ENCODE peak calls at places on chromosomes 11 and 22, in ten cellular contexts. L is tibial artery; N is CD8-positive, alpha-beta T cell; A is thoracic aorta; K is A549; C is uterus; S is psoas muscle; Q is PC-3; B is mammary epithelial cell; I is cardiac muscle cell. D is an unnamed sample. For H3K4me1, the result is how much of the 10 kb centered on the place peaks cover.

GRCh38 chr11:61339490-61339878 is 6.5 kb downstream of the TKFC start:
- DNase-seq in L (no peak), N (no peak), A (no peak), K (no peak), C (no peak), S (no peak), Q (no peak), B (no peak), I (no peak), D (no peak)

GRCh38 chr22:29427176-29427760 is 11.1 kb upstream of the RFPL1 start:
- DNase-seq in L (no peak), N (no peak), A (no peak), K (no peak), C (no peak), S (no peak), Q (no peak), B (no peak), I (no peak), D (no peak)

GRCh38 chr11:98564233-98564632 is 456.5 kb upstream of the CNTN5 start:
- DNase-seq in L (no peak), N (no peak), A (no peak), K (no peak), C (no peak), S (no peak), Q (no peak), B (no peak), I (no peak), D (no peak)

GRCh38 chr11:122441702-122442092 is 213.8 kb upstream of the UBASH3B start:
- DNase-seq in L (no peak), N (no peak), A (no peak), K (no peak), C (no peak), S (no peak), Q (no peak), B (no peak), I (no peak), D (no peak)

GRCh38 chr22:48624401-48624800 is 1203.3 kb downstream of the BRD1 start:
- DNase-seq in L (no peak), N (no peak), A (no peak), K (no peak), C (no peak), S (no peak), Q (no peak), B (no peak), I (no peak), D (no peak)

GRCh38 chr11:32935462-32936029 is 42.9 kb downstream of the QSER1 start:
- DNase-seq in L (no peak), N (no peak), A (no peak), K (no peak), C (no peak), S (no peak), Q (no peak), B (no peak), I (no peak), D (no peak)

GRCh38 chr11:72813740-72814138 is 472 bp upstream of the ATG16L2 start:
- DNase-seq in L (peak), N (no peak), A (no peak), K (peak), C (peak), S (peak), Q (peak), B (peak), I (peak), D (no peak)

GRCh38 chr11:75160880-75161279 is 10.0 kb downstream of the SLCO2B1 start:
- DNase-seq in L (no peak), N (no peak), A (no peak), K (no peak), C (no peak), S (no peak), Q (no peak), B (no peak), I (no peak), D (no peak)

GRCh38 chr22:16915711-16916110 is 90.5 kb upstream of the XKR3 start:
- DNase-seq in L (no peak), N (no peak), A (no peak), K (no peak), C (no peak), S (no peak), Q (no peak), B (peak), I (no peak), D (no peak)

GRCh38 chr11:3096909-3097395 is 39.7 kb upstream of the CARS1 start:
- DNase-seq in L (no peak), N (no peak), A (no peak), K (no peak), C (no peak), S (no peak), Q (no peak), B (no peak), I (no peak), D (no peak)

GRCh38 chr11:92322225-92322624 is 97.6 kb downstream of the FAT3 start:
- DNase-seq in L (no peak), N (no peak), A (no peak), K (no peak), C (no peak), S (no peak), Q (peak), B (peak), I (no peak), D (no peak)

GRCh38 chr11:69249641-69250502 is 44.1 kb upstream of the MYEOV start:
- DNase-seq in L (peak), N (no peak), A (no peak), K (no peak), C (no peak), S (no peak), Q (peak), B (no peak), I (no peak), D (peak)

GRCh38 chr22:27825174-27825573 is 23.6 kb upstream of the MN1 start:
- DNase-seq in L (no peak), N (no peak), A (no peak), K (no peak), C (no peak), S (no peak), Q (no peak), B (no peak), I (no peak), D (peak)

GRCh38 chr11:96037267-96037990 is 113.5 kb upstream of the MTMR2 start:
- DNase-seq in L (no peak), N (no peak), A (no peak), K (no peak), C (no peak), S (no peak), Q (peak), B (peak), I (no peak), D (peak)

GRCh38 chr11:76823481-76824028 is 37.2 kb upstream of the ACER3 start:
- DNase-seq in L (no peak), N (no peak), A (no peak), K (peak), C (peak), S (peak), Q (peak), B (peak), I (no peak), D (peak)

GRCh38 chr11:28476053-28476452 is 367.9 kb downstream of the METTL15 start:
- DNase-seq in L (no peak), N (no peak), A (no peak), K (no peak), C (no peak), S (no peak), Q (no peak), B (no peak), I (peak), D (no peak)

GRCh38 chr11:57219021-57219627 is 17.9 kb downstream of the APLNR start:
- DNase-seq in L (peak), N (no peak), A (no peak), K (no peak), C (no peak), S (no peak), Q (no peak), B (no peak), I (no peak), D (no peak)

GRCh38 chr22:23478175-23478574 is 101.9 kb downstream of the IGLL1 start:
- DNase-seq in L (no peak), N (no peak), A (no peak), K (no peak), C (no peak), S (no peak), Q (peak), B (peak), I (no peak), D (no peak)

GRCh38 chr11:34599406-34599901 is 21.4 kb upstream of the EHF start:
- DNase-seq in L (no peak), N (no peak), A (no peak), K (peak), C (no peak), S (no peak), Q (peak), B (peak), I (no peak), D (no peak)

GRCh38 chr22:32080904-32081303 is 37.8 kb downstream of the SLC5A1 start:
- DNase-seq in L (no peak), N (no peak), A (no peak), K (peak), C (no peak), S (no peak), Q (peak), B (peak), I (peak), D (peak)

GRCh38 chr11:58629857-58630256 is 7.4 kb downstream of the CNTF start:
- DNase-seq in L (no peak), N (no peak), A (no peak), K (peak), C (no peak), S (no peak), Q (peak), B (peak), I (peak), D (peak)

GRCh38 chr11:57977709-57978108 is 46.0 kb upstream of the OR9Q1 start:
- DNase-seq in L (no peak), N (no peak), A (no peak), K (no peak), C (no peak), S (no peak), Q (no peak), B (no peak), I (peak), D (peak)

GRCh38 chr22:30214703-30215405 is 31.7 kb downstream of the LIF start:
- DNase-seq in L (no peak), N (no peak), A (no peak), K (no peak), C (no peak), S (no peak), Q (no peak), B (peak), I (no peak), D (no peak)

GRCh38 chr11:36249271-36249670 is 40.0 kb downstream of the COMMD9 start:
- DNase-seq in L (no peak), N (no peak), A (no peak), K (no peak), C (peak), S (no peak), Q (peak), B (peak), I (no peak), D (no peak)

GRCh38 chr11:3101921-3102640 is 44.9 kb upstream of the CARS1 start:
- DNase-seq in L (no peak), N (no peak), A (no peak), K (no peak), C (no peak), S (no peak), Q (no peak), B (no peak), I (no peak), D (peak)

GRCh38 chr11:13303668-13304649 is 26.4 kb downstream of the BMAL1 start:
- DNase-seq in L (peak), N (no peak), A (no peak), K (no peak), C (no peak), S (no peak), Q (no peak), B (no peak), I (no peak), D (no peak)

GRCh38 chr11:75626692-75627536 is 41.9 kb downstream of the MAP6 start:
- DNase-seq in L (no peak), N (no peak), A (no peak), K (no peak), C (no peak), S (no peak), Q (no peak), B (no peak), I (no peak), D (no peak)

GRCh38 chr11:46675288-46675851 is 25.0 kb downstream of the ARHGAP1 start:
- DNase-seq in L (peak), N (no peak), A (no peak), K (peak), C (peak), S (peak), Q (peak), B (peak), I (no peak), D (peak)

GRCh38 chr11:134537941-134538340 is 125.9 kb upstream of the B3GAT1 start:
- DNase-seq in L (no peak), N (no peak), A (no peak), K (no peak), C (peak), S (peak), Q (no peak), B (no peak), I (no peak), D (peak)

GRCh38 chr11:12906501-12906900 is 102.6 kb upstream of the RASSF10 start:
- DNase-seq in L (no peak), N (no peak), A (no peak), K (no peak), C (no peak), S (no peak), Q (no peak), B (no peak), I (no peak), D (no peak)

GRCh38 chr22:27794244-27794643 is 7.3 kb downstream of the MN1 start:
- DNase-seq in L (no peak), N (no peak), A (no peak), K (no peak), C (no peak), S (no peak), Q (no peak), B (no peak), I (peak), D (peak)

GRCh38 chr11:111913031-111913861 is 712 bp downstream of the HSPB2 start:
- DNase-seq in L (no peak), N (no peak), A (no peak), K (no peak), C (peak), S (peak), Q (no peak), B (no peak), I (no peak), D (no peak)
- H3K4me1 ChIP-seq in L (half or more), N (under half), A (under half), K (under half), C (under half), S (under half), Q (under half), B (under half), I (under half), D (under half)

GRCh38 chr22:35564975-35565867 is 24.6 kb downstream of the RASD2 start:
- DNase-seq in L (no peak), N (no peak), A (no peak), K (no peak), C (no peak), S (no peak), Q (no peak), B (no peak), I (no peak), D (no peak)
- TF ChIP-seq CTCF in L (no peak), N (no peak), A (no peak), K (no peak), C (no peak), S (no peak), Q (no peak), B (no peak), I (no peak), D (no peak)

GRCh38 chr11:9815486-9816136 is 151.7 kb downstream of the SWAP70 start:
- DNase-seq in L (peak), N (no peak), A (no peak), K (peak), C (no peak), S (no peak), Q (peak), B (peak), I (no peak), D (no peak)

GRCh38 chr11:9817191-9817590 is 153.3 kb downstream of the SWAP70 start:
- DNase-seq in L (no peak), N (no peak), A (no peak), K (no peak), C (no peak), S (no peak), Q (no peak), B (no peak), I (no peak), D (no peak)

GRCh38 chr11:9808943-9809342 is 145.1 kb downstream of the SWAP70 start:
- DNase-seq in L (no peak), N (no peak), A (no peak), K (no peak), C (no peak), S (no peak), Q (peak), B (peak), I (no peak), D (no peak)

DNA sequence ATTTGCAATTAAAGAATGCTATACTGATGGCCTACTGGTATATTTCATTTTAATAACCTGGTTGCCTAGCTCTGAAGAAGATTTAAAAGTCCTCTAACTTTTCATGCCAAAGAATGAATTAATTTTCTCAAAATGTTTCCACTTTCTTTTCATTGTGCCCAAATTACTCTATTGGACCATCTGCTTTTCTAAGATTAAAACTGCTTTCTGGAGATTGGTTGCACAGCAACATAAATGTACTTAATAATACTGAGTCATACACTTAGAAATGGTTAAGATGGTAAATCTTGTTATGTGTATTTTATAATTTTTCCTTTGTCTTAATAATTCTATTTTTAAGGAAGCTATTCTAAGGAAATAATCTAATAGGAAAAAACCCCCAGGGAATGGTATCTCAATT is 150.2 kb downstream of the SWAP70 start:
- DNase-seq in L (no peak), N (no peak), A (no peak), K (no peak), C (no peak), S (no peak), Q (no peak), B (no peak), I (no peak), D (no peak)
- H3K4me1 ChIP-seq in L (under half), N (under half), A (under half), K (under half), C (under half), S (under half), Q (under half), B (under half), I (under half), D (under half)

GRCh38 chr11:119052163-119052814 is 4.7 kb downstream of the HYOU1 start:
- DNase-seq in L (no peak), N (no peak), A (no peak), K (no peak), C (no peak), S (no peak), Q (no peak), B (peak), I (no peak), D (no peak)

GRCh38 chr11:119055901-119056300 is 1.1 kb downstream of the HYOU1 start:
- DNase-seq in L (no peak), N (no peak), A (no peak), K (peak), C (no peak), S (no peak), Q (peak), B (peak), I (no peak), D (peak)

GRCh38 chr11:119057000-119057769 is at the start of gene HYOU1:
- DNase-seq in L (peak), N (peak), A (peak), K (peak), C (peak), S (peak), Q (peak), B (peak), I (peak), D (peak)

GRCh38 chr11:119054418-119054817 is 2.6 kb downstream of the HYOU1 start:
- DNase-seq in L (no peak), N (no peak), A (no peak), K (no peak), C (no peak), S (no peak), Q (no peak), B (no peak), I (no peak), D (no peak)

DNA sequence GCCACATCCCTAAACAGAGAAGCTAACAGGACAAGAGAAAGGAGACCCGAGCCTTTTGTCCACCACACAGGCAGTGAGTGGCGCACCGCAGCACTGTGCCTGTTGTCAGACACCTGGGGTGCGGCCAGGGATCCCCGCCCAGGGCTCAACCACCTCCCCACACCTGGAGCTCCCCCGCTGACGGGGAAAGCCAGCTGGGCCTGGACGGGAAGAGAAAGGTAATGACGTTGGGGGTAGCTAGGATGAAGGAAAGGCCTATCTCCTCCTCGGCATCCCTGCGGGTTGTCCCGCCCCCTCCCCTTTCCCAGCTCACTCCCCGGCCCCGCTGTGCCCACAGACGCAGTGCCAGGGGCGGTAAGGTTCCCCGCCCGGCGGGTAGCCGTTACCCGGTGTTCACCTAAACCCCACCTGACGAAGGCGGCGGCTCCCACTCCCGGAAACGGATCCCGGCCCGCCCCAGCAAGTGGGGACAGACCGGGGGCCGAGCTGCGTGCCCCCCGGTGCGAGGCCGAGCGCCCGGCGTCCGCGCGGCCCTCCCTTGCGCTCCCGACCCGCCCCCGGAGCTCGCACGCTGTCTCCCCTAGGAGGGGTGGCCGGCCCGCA is 507 bp downstream of the HYOU1 start:
- DNase-seq in L (no peak), N (no peak), A (no peak), K (peak), C (peak), S (peak), Q (peak), B (peak), I (peak), D (peak)
- TF ChIP-seq CTCF in L (no peak), N (no peak), A (no peak), K (no peak), C (no peak), S (no peak), Q (peak), B (no peak), I (no peak), D (peak)

GRCh38 chr11:64227405-64227956 is 1.4 kb downstream of the NUDT22 start:
- DNase-seq in L (no peak), N (no peak), A (no peak), K (no peak), C (peak), S (no peak), Q (peak), B (peak), I (no peak), D (no peak)
- H3K4me1 ChIP-seq in L (half or more), N (under half), A (under half), K (under half), C (under half), S (half or more), Q (under half), B (half or more), I (under half), D (under half)

DNA sequence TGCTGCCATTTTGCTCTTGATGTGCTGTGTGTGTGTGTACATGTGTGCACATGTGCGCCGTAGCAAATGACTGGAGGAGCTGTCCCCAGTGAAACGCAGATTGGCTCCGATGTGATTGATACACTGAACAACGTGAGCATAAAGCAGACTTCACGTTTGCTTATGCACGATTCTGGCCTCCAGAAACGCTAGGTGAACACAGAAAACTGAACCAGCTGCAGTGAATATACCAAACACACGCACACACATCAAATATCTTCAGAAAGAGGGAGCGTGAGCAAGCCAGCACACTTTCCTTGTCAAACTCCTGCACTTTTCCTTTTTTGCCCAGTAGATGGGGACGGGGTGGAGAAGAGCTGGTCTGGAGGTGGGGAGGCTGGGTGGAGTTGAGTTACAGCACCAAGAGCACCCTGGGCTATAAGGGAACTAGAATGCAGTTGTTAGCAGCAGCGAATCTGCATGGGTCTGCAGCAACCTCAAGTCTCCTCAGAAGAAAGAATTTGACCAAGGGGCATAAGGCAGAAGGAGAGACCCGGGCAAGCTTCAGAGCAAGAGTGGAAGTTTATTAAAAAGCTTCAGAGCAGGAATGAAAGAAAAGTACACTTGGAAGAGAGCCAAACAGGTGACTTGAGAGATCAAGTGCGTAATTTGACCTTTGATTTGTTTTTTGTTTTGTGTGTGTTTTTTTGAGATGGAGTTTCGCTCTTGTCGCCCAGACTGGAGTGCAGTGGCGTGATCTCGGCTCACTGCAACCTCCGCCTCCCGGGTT is 77.8 kb upstream of the CADM1 start:
- DNase-seq in L (no peak), N (no peak), A (no peak), K (no peak), C (no peak), S (no peak), Q (no peak), B (peak), I (peak), D (peak)
- TF ChIP-seq CTCF in L (no peak), N (no peak), A (no peak), K (no peak), C (no peak), S (no peak), Q (no peak), B (peak), I (no peak), D (peak)

GRCh38 chr11:11407065-11407737 is 54.2 kb upstream of the CSNK2A3 start:
- DNase-seq in L (peak), N (no peak), A (no peak), K (no peak), C (no peak), S (peak), Q (no peak), B (no peak), I (peak), D (no peak)
- H3K4me1 ChIP-seq in L (half or more), N (under half), A (under half), K (under half), C (under half), S (under half), Q (under half), B (under half), I (under half), D (under half)

D was measured in endodermal cell.